ENCODE peak calls at places on chromosomes 2 and 18, in five cellular contexts. T, E, C, Q and N are unnamed samples.
A peak's percentile ranks its signal among the peaks of the same experiment; 100 is the strongest.

GRCh38 chr2:73297586-73297985 is 4.2 kb upstream of the EGR4 start:
- DNase-seq in T (no peak), E (no peak), C (peak; percentile 53), Q (no peak), N (no peak)

GRCh38 chr2:150165988-150166965 is 321.2 kb downstream of the RND3 start:
- DNase-seq in T (no peak), E (no peak), C (no peak), Q (no peak), N (peak; percentile 2)

GRCh38 chr2:222613715-222614331 is 42.1 kb downstream of the FARSB start:
- DNase-seq in T (peak; percentile 76), E (no peak), C (peak; percentile 80), Q (no peak), N (no peak)

GRCh38 chr2:234592541-234592940 is 95.7 kb upstream of the ARL4C start:
- DNase-seq in T (no peak), E (no peak), C (no peak), Q (no peak), N (no peak)

GRCh38 chr2:3457524-3458395 is 61.6 kb downstream of the ADI1 start:
- DNase-seq in T (no peak), E (no peak), C (no peak), Q (no peak), N (no peak)

GRCh38 chr2:105919826-105920225 is 175.1 kb downstream of the NCK2 start:
- DNase-seq in T (peak; percentile 78), E (no peak), C (peak; percentile 95), Q (no peak), N (no peak)

GRCh38 chr2:179252439-179252838 is 12.2 kb downstream of the SESTD1 start:
- DNase-seq in T (no peak), E (no peak), C (no peak), Q (no peak), N (no peak)

GRCh38 chr2:20222769-20223344 is 2.1 kb downstream of the SDC1 start:
- DNase-seq in T (no peak), E (no peak), C (no peak), Q (no peak), N (no peak)

GRCh38 chr18:63859781-63860535 is 27.5 kb upstream of the SERPINB2 start:
- DNase-seq in T (no peak), E (no peak), C (no peak), Q (no peak), N (no peak)

GRCh38 chr18:58168221-58168620 is 124.2 kb downstream of the NEDD4L start:
- DNase-seq in T (no peak), E (no peak), C (no peak), Q (no peak), N (no peak)

GRCh38 chr2:214107731-214108130 is 303.1 kb upstream of the VWC2L start:
- DNase-seq in T (no peak), E (no peak), C (no peak), Q (no peak), N (no peak)

GRCh38 chr2:41152318-41152717 is 700.4 kb upstream of the SLC8A1 start:
- DNase-seq in T (no peak), E (no peak), C (no peak), Q (no peak), N (no peak)

GRCh38 chr2:46014911-46015654 is 282.1 kb upstream of the EPAS1 start:
- DNase-seq in T (peak; percentile 86), E (no peak), C (peak; percentile 47), Q (no peak), N (no peak)

GRCh38 chr18:10930078-10930477 is 219.3 kb downstream of the PIEZO2 start:
- DNase-seq in T (no peak), E (no peak), C (no peak), Q (no peak), N (no peak)

GRCh38 chr2:128375454-128375853 is 56.8 kb upstream of the HS6ST1 start:
- DNase-seq in T (no peak), E (peak; percentile 71), C (peak; percentile 39), Q (no peak), N (no peak)

GRCh38 chr2:240124651-240125030 is 11.5 kb downstream of the COPS9 start:
- DNase-seq in T (no peak), E (no peak), C (no peak), Q (peak; percentile 19), N (no peak)

GRCh38 chr2:38615237-38615636 is 12.5 kb upstream of the HNRNPLL start:
- DNase-seq in T (peak; percentile 58), E (no peak), C (no peak), Q (no peak), N (no peak)

DNA sequence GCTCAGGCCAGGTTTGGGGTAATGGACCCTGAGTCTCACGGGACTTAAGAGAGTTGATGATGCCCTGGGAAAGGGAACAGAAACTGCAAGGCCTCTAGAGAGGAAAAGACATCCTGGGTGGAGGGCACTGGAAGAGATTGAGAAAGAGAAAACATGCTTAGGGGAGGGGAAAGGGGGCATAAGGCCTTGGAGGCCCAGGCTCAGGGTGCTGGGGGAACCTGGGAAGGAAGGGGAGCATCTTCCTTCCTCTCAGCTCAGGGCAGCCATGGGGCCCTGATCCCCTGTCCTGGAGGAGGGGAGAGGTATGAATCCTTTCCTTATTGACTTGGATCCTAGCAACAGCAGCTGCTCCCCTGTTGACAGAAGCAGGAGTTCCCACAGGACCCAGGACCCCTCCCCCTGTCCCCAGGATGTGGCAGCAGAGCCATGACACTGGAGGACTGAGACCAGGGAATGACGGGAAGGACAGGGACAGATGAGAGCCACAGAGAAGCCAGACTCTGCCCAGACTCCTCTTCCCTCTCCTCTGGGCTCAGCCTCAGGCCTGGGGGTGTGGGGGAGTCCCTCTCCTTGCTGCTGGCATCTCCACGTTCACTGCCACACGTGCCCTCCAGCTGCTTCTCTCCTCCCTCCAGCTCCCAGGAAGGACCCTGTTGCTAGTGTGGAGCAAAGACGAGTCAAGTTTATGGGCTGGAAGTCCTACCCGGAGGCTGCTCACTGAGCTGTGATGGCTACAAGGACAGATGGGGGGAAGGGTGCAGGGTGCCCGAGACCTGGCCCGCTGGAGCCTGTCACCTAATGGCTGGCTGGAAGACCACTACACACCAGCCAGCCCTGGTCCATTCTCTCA is 834 bp downstream of the GPBAR1 start:
- DNase-seq in T (no peak), E (peak; percentile 40), C (peak; percentile 70), Q (peak; percentile 38), N (no peak)
- H3K27ac ChIP-seq in T (peak overlapping the region; percentile 93), E (peak overlapping the region; percentile 37), C (peak overlapping the region; percentile 30), Q (peak overlapping the region; percentile 71), N (no peak overlapping the region)

DNA sequence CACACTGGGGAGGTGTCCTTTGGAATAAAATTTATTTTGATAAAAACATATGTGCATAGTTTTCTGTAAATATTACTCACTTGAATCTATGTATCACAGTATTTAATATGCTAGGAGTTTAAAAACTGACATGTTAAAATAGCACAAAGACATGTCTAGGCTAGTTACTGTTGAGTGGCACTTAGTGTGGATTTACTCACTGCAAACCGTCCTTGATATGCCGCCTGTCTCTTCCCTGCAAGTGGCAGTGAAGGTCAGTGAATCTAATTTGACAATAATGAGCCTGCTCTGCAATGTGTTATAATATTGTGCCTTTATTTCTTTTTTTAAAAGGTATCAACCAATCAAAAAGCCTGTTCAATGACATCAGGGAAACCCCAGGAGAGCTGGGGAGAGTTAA is 384.2 kb downstream of the ERBB4 start:
- DNase-seq in T (no peak), E (no peak), C (no peak), Q (no peak), N (no peak)
- H3K27ac ChIP-seq in T (no peak overlapping the region), E (no peak overlapping the region), C (no peak overlapping the region), Q (no peak overlapping the region), N (no peak overlapping the region)

GRCh38 chr2:173500953-173501352 is 146.3 kb downstream of the CDCA7 start:
- DNase-seq in T (no peak), E (no peak), C (no peak), Q (no peak), N (no peak)

GRCh38 chr2:173493874-173494273 is 139.2 kb downstream of the CDCA7 start:
- DNase-seq in T (no peak), E (no peak), C (no peak), Q (no peak), N (no peak)

GRCh38 chr2:173502296-173502695 is 147.6 kb downstream of the CDCA7 start:
- DNase-seq in T (no peak), E (no peak), C (no peak), Q (no peak), N (no peak)

DNA sequence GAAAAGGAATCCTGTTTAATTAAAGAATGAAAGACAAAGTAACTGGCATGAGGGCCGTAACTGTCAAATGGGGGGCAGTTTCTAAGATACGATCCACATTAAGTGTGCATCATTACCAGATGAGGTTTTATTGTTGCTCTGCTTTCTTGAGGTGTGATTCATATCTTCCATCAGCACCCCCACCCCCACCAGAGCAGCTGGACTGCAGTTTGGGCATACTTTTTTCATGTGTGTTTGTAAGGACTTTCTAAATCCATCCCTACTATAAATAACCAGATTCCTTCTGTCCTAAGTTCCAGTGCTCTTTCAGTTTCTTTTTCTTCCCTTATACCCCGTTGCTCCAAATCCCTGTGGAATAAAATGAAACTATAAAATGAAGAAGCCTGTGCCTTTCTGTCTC is 142.1 kb downstream of the CDCA7 start:
- DNase-seq in T (peak; percentile 9), E (no peak), C (no peak), Q (no peak), N (no peak)
- H3K27ac ChIP-seq in T (no peak overlapping the region), E (no peak overlapping the region), C (no peak overlapping the region), Q (no peak overlapping the region), N (no peak overlapping the region)

GRCh38 chr18:13392029-13392750 is 173.6 kb downstream of the LDLRAD4 start:
- DNase-seq in T (no peak), E (no peak), C (no peak), Q (no peak), N (no peak)

GRCh38 chr18:13388586-13389490 is 170.3 kb downstream of the LDLRAD4 start:
- DNase-seq in T (no peak), E (no peak), C (no peak), Q (no peak), N (no peak)

GRCh38 chr18:13390196-13390595 is 171.6 kb downstream of the LDLRAD4 start:
- DNase-seq in T (no peak), E (no peak), C (no peak), Q (no peak), N (no peak)

GRCh38 chr18:13389491-13390131 is 171.1 kb downstream of the LDLRAD4 start:
- DNase-seq in T (no peak), E (no peak), C (no peak), Q (no peak), N (no peak)

GRCh38 chr18:13390711-13391110 is 172.2 kb downstream of the LDLRAD4 start:
- DNase-seq in T (no peak), E (no peak), C (no peak), Q (no peak), N (no peak)
- H3K27ac ChIP-seq in T (no peak overlapping the region), E (no peak overlapping the region), C (no peak overlapping the region), Q (no peak overlapping the region), N (no peak overlapping the region)

DNA sequence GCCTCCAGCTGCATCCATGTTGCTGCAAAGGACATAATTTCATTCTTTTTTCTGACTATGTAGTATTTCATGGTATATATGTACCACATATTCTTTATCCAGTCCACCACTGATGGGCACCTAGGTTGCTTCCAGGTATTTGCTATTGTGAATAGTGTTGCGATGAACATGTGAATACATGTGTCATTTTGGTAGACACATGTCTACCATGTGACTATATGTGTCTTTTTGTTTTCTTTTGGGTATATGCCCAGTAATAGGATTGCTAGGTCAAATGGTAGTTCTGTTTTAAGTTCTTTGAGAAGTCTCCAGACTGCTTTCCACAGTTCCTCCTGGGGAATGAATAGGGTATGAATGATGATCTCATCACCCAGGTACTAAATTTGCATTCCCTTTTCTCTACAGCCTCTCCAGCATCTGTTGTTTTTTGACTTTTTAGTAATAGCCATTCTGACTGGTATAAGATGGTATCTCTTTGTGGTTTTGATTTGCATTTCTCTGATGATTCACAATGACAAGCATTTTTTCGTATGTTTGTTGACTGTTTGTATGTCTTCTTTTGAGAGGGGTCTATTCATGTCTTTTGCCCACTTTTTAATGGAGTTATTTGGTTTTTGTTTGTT is 35.6 kb upstream of the FEZ2 start:
- DNase-seq in T (no peak), E (no peak), C (no peak), Q (no peak), N (no peak)
- H3K27ac ChIP-seq in T (no peak overlapping the region), E (no peak overlapping the region), C (no peak overlapping the region), Q (no peak overlapping the region), N (no peak overlapping the region)